ENCODE peak calls at places on chromosome 16, in seven cellular contexts. H is K562, Q is GM12878, X is HCT116, S is HepG2, D is H1, U is A549. P is an unnamed sample.

GRCh38 chr16:25914357-25914962 is 222.7 kb downstream of the HS3ST4 start:
- DNase-seq in H (no peak), Q (no peak), X (no peak), S (no peak), D (no peak), U (no peak), P (no peak)

GRCh38 chr16:20409398-20410152 is at the start of gene ACSM5:
- DNase-seq in H (peak), Q (no peak), X (no peak), S (peak), D (no peak), U (no peak), P (no peak)

GRCh38 chr16:68512183-68512582 is 26.9 kb upstream of the ZFP90 start:
- DNase-seq in H (no peak), Q (no peak), X (no peak), S (no peak), D (no peak), U (no peak), P (no peak)

GRCh38 chr16:22664132-22664531 is 149.8 kb upstream of the HS3ST2 start:
- DNase-seq in H (no peak), Q (no peak), X (no peak), S (no peak), D (no peak), U (no peak), P (no peak)

GRCh38 chr16:68084504-68085258 is 489 bp upstream of the NFATC3 start:
- DNase-seq in H (peak), Q (peak), X (no peak), S (peak), D (peak), U (peak), P (peak)

GRCh38 chr16:71807905-71808592 is 585 bp downstream of the AP1G1 start:
- DNase-seq in H (peak), Q (no peak), X (no peak), S (no peak), D (no peak), U (peak), P (peak)

GRCh38 chr16:47458331-47458730 is 2.5 kb downstream of the ITFG1 start:
- DNase-seq in H (peak), Q (no peak), X (no peak), S (no peak), D (no peak), U (no peak), P (no peak)

GRCh38 chr16:9597967-9598730 is 506.7 kb downstream of the HAPSTR1 start:
- DNase-seq in H (peak), Q (no peak), X (no peak), S (no peak), D (no peak), U (no peak), P (no peak)

GRCh38 chr16:10738231-10739077 is 5.2 kb upstream of the NUBP1 start:
- DNase-seq in H (peak), Q (peak), X (peak), S (peak), D (no peak), U (peak), P (peak)

GRCh38 chr16:27515874-27516353 is 33.8 kb downstream of the GTF3C1 start:
- DNase-seq in H (peak), Q (no peak), X (peak), S (peak), D (peak), U (peak), P (no peak)

GRCh38 chr16:61887903-61888302 is 148.3 kb downstream of the CDH8 start:
- DNase-seq in H (no peak), Q (peak), X (no peak), S (no peak), D (no peak), U (no peak), P (no peak)

GRCh38 chr16:48129926-48130325 is 25.9 kb downstream of the ABCC12 start:
- DNase-seq in H (no peak), Q (no peak), X (no peak), S (no peak), D (no peak), U (no peak), P (no peak)

GRCh38 chr16:72108353-72109102 is 14.9 kb downstream of the DHX38 start:
- DNase-seq in H (no peak), Q (no peak), X (no peak), S (no peak), D (no peak), U (no peak), P (no peak)

GRCh38 chr16:29675811-29676643 is 3.0 kb upstream of the QPRT start:
- DNase-seq in H (peak), Q (no peak), X (peak), S (peak), D (no peak), U (peak), P (peak)

GRCh38 chr16:69834817-69835477 is 72.8 kb downstream of the WWP2 start:
- DNase-seq in H (no peak), Q (no peak), X (no peak), S (no peak), D (no peak), U (no peak), P (no peak)

GRCh38 chr16:69836252-69836651 is 74.1 kb downstream of the WWP2 start:
- DNase-seq in H (no peak), Q (no peak), X (no peak), S (no peak), D (no peak), U (no peak), P (no peak)

GRCh38 chr16:69831212-69832123 is 69.3 kb downstream of the WWP2 start:
- DNase-seq in H (no peak), Q (no peak), X (no peak), S (peak), D (no peak), U (peak), P (peak)

GRCh38 chr16:69833357-69833781 is 71.2 kb downstream of the WWP2 start:
- DNase-seq in H (no peak), Q (no peak), X (no peak), S (no peak), D (no peak), U (no peak), P (peak)

DNA sequence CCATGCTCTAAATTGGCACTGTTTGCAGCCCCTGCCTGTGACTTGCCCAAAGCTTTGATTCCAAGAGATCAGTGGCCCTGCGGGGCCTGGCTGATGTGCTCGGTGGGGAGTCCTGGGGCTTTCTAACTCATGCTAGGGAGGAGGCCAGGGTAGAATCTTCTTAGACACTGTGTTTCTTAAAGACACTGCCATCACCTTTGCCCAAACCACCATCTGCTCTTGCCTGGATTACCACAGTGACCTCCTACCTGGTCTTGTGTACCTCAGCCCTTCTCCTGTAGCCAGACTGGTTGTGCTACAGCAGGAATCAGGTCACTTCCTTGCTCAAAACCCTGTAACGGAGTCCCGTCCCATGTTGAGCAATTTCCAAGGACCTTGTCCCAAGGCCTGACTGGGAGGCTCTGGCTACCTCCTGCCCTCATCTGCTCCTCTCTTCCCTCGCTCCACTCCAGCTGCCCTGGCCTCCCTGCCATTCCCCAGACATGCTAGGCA is 71.7 kb downstream of the WWP2 start:
- DNase-seq in H (no peak), Q (no peak), X (no peak), S (peak), D (no peak), U (no peak), P (no peak)
- TF ChIP-seq CEBPB in H (no peak), Q (no peak), X (no peak), S (peak), D (no peak), U (no peak), P (no peak)

GRCh38 chr16:2751577-2752034 is 832 bp upstream of the SRRM2 start:
- DNase-seq in H (peak), Q (no peak), X (peak), S (peak), D (peak), U (peak), P (no peak)
- TF ChIP-seq CEBPB in H (no peak), Q (no peak), X (no peak), S (no peak), D (no peak), U (no peak), P (no peak)

GRCh38 chr16:87653234-87653633 is 50.9 kb downstream of the JPH3 start:
- DNase-seq in H (peak), Q (no peak), X (peak), S (peak), D (no peak), U (peak), P (peak)
- TF ChIP-seq CEBPB in H (no peak), Q (no peak), X (no peak), S (no peak), D (no peak), U (no peak), P (no peak)

DNA sequence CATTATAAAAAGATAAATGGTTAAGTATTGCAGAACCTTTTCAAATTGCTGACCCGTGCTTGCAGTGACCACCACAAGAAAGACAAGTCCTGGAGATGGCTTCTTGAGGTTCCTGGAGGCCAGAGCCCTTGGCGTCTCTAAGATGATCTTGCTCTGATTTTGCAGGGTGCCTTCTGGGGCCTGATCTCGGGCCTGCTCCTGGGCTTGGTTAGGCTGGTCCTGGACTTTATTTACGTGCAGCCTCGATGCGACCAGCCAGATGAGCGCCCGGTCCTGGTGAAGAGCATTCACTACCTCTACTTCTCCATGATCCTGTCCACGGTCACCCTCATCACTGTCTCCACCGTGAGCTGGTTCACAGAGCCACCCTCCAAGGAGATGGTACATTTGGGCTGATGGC is 63.0 kb downstream of the SLC5A11 start:
- DNase-seq in H (no peak), Q (no peak), X (no peak), S (no peak), D (no peak), U (no peak), P (no peak)
- TF ChIP-seq CEBPB in H (no peak), Q (no peak), X (no peak), S (no peak), D (no peak), U (no peak), P (no peak)

GRCh38 chr16:886802-887731 is 83.7 kb downstream of the LMF1 start:
- DNase-seq in H (no peak), Q (no peak), X (no peak), S (no peak), D (no peak), U (no peak), P (no peak)
- TF ChIP-seq CEBPB in H (no peak), Q (no peak), X (no peak), S (no peak), D (no peak), U (no peak), P (no peak)

GRCh38 chr16:84144301-84144858 is 597 bp downstream of the HSDL1 start:
- DNase-seq in H (peak), Q (no peak), X (no peak), S (no peak), D (no peak), U (peak), P (peak)
- TF ChIP-seq CEBPB in H (no peak), Q (no peak), X (no peak), S (no peak), D (no peak), U (no peak), P (no peak)

DNA sequence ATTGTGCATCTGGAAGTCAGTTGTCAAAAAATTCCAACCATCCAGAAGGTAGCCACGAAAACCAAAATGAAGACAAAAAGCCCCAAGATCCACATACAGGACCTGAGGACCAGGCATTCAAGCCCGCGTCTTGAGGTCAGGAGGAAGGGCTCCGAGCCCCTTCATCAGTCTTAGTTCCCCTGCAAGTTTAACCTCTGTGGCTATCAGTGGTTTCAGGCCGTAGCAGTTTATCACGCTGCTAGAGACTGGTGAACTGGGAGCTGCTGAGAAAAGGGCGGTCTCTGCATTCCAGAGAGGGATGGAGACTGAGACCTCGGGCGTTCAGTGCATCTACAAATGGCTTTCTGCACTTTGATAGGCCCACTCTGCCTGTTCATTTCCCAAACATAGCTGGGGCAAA is 70.6 kb downstream of the IRF8 start:
- DNase-seq in H (no peak), Q (no peak), X (no peak), S (no peak), D (no peak), U (no peak), P (peak)
- TF ChIP-seq CEBPB in H (no peak), Q (no peak), X (no peak), S (no peak), D (no peak), U (no peak), P (no peak)

GRCh38 chr16:4802659-4803287 is 340 bp upstream of the ROGDI start:
- DNase-seq in H (peak), Q (peak), X (peak), S (peak), D (peak), U (peak), P (peak)

GRCh38 chr16:4801962-4802658 is at the start of gene ROGDI:
- DNase-seq in H (peak), Q (no peak), X (peak), S (peak), D (peak), U (peak), P (peak)

GRCh38 chr16:4800290-4801041 is 2.0 kb downstream of the ROGDI start:
- DNase-seq in H (peak), Q (no peak), X (no peak), S (peak), D (no peak), U (no peak), P (no peak)

GRCh38 chr16:4799171-4799855 is 3.1 kb downstream of the ROGDI start:
- DNase-seq in H (no peak), Q (no peak), X (no peak), S (no peak), D (no peak), U (no peak), P (no peak)

GRCh38 chr16:4801051-4801961 is 1.1 kb downstream of the ROGDI start:
- DNase-seq in H (no peak), Q (no peak), X (no peak), S (no peak), D (no peak), U (no peak), P (no peak)
- TF ChIP-seq CEBPB in H (no peak), Q (no peak), X (no peak), S (no peak), D (no peak), U (no peak), P (no peak)

GRCh38 chr16:75273054-75273925 is 21.9 kb upstream of the BCAR1 start:
- DNase-seq in H (no peak), Q (no peak), X (no peak), S (no peak), D (no peak), U (no peak), P (peak)
- TF ChIP-seq CEBPB in H (no peak), Q (no peak), X (no peak), S (no peak), D (no peak), U (no peak), P (no peak)

DNA sequence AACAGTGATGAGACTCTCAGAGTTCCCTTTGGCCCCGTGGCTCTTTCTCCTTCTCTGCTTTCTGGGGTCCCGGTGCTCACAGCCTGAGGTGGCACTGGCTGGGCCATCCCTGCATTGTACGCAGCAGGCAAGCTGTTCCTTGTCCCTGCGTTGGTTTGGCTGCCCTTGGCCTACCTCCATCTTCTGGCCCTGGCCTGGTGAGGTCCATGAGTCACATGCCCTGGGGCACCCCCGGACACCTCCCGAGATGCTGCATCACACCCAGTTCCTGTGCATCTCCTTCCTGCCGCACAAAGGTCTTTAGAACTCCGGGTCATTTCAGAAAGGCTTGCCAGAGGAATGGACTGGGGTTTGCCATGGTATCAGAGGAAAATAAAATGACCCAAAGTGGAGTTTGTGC is 9.5 kb downstream of the SULT1A2 start:
- DNase-seq in H (no peak), Q (no peak), X (no peak), S (no peak), D (no peak), U (peak), P (no peak)
- TF ChIP-seq CEBPB in H (no peak), Q (no peak), X (no peak), S (no peak), D (no peak), U (no peak), P (no peak)

P was measured in IMR-90.